ENCODE peak calls at places on chromosomes 7 and 10, in five cellular contexts. N is A549, H is HL-60, C is Panc1, F is K562. R is an unnamed sample.
A peak's percentile ranks its signal among the peaks of the same experiment; 100 is the strongest.

GRCh38 chr7:66265566-66265965 is 60.4 kb downstream of the TPST1 start:
- DNase-seq in N (peak; percentile 55), H (no peak), F (peak; percentile 35), C (no peak), R (no peak)

GRCh38 chr10:124060148-124060720 is 33.2 kb downstream of the CHST15 start:
- DNase-seq in N (no peak), C (no peak), H (no peak), F (no peak), R (no peak)

GRCh38 chr7:19663816-19664531 is 44.9 kb downstream of the POLR1F start:
- DNase-seq in F (no peak), H (no peak), C (no peak), N (peak; percentile 5), R (no peak)

GRCh38 chr7:41508755-41509154 is 194.1 kb downstream of the INHBA start:
- DNase-seq in F (no peak), C (peak; percentile 41), H (no peak), N (no peak), R (no peak)

GRCh38 chr7:142024547-142024946 is 28.9 kb downstream of the MGAM start:
- DNase-seq in N (no peak), C (no peak), F (no peak), H (no peak), R (no peak)

GRCh38 chr7:3267928-3268690 is 32.9 kb upstream of the SDK1 start:
- DNase-seq in C (peak; percentile 95), F (no peak), H (no peak), N (peak; percentile 82), R (no peak)

GRCh38 chr7:114426824-114427223 is 12.2 kb downstream of the FOXP2 start:
- DNase-seq in F (no peak), C (no peak), N (peak; percentile 41), H (no peak), R (no peak)

GRCh38 chr10:132057191-132057681 is 8.5 kb upstream of the JAKMIP3 start:
- DNase-seq in N (no peak), H (no peak), F (no peak), C (no peak), R (no peak)

GRCh38 chr7:139776486-139777303 is 1.1 kb downstream of the HIPK2 start:
- DNase-seq in H (no peak), N (peak; percentile 31), C (no peak), F (peak; percentile 64), R (peak; percentile 39)

GRCh38 chr10:101495324-101495925 is 92.6 kb downstream of the POLL start:
- DNase-seq in H (no peak), F (peak; percentile 28), N (peak; percentile 41), C (peak; percentile 12), R (peak; percentile 36)

GRCh38 chr7:44580945-44581344 is 1.1 kb downstream of the TMED4 start:
- DNase-seq in F (no peak), C (no peak), H (no peak), N (no peak), R (no peak)

GRCh38 chr7:156944876-156945275 is 4.6 kb upstream of the NOM1 start:
- DNase-seq in H (no peak), C (no peak), N (no peak), F (no peak), R (no peak)

GRCh38 chr7:140060788-140061606 is 1.8 kb downstream of the PARP12 start:
- DNase-seq in C (no peak), F (peak; percentile 72), H (no peak), N (no peak), R (no peak)

GRCh38 chr7:132065193-132065972 is 509.0 kb upstream of the PODXL start:
- DNase-seq in C (peak; percentile 88), N (peak; percentile 90), H (no peak), F (no peak), R (no peak)

DNA sequence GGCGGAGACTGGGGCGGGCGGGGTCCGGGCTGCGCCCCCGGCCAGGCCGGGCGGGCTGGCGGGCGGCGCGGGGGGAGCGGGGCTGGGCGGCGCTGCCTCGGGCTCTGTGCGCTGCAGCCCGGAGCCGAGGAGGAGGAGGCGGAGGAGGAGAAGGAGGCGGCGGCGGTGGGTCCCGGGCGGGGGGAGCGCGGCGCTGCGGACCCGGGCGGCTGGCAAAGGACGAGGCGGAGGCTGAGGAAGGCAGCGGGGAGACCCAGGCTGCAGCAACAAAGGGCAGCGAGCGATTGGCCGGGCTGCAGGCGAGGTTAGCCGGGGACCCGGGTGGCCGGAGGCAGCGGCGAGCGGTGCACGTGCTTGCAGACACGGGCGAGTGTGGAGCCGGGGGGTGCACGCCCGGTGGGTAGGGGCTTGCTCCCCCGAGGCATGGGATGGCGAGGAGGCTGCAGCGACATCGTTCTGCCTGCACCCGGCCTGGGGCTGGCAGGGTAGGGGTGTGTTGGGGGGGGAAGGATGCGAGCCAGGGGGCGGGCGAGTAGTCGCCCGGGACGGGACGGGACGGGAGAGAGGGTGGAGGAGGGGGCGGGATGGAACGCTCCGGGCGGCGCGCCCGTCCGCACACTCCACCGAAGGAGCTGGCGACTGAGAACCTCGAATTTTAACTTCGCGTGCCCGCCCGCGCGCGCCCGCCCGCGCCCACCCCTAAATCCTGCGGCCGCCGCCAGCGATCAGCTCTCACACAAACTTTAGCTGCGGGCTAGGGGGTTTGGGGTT is 844 bp upstream of the KAT6B start:
- DNase-seq in C (no peak), H (peak; percentile 15), N (no peak), F (peak; percentile 58), R (no peak)
- TF ChIP-seq REST in C (no peak), H (no peak), N (no peak), F (no peak), R (no peak)

DNA sequence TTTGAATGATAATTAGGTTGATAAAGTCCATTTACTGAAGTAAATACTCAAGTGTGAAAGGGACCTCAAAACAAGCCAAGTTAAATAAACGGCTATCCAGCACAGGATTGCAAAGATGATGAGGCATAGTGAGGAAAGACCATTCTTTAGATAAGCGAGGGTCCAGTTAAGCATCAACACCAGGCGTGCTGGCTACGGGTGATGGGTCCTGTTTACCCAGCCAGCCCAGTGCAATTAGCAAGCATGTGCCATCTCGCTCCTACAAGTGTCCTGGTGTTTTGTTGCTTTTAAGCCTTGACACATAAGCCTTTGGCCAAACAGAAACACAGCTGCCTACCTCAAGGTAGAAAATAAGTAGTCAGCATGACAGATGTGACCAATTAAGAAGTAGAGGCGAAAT is 7.1 kb downstream of the NEBL start:
- DNase-seq in N (no peak), H (no peak), F (no peak), C (no peak), R (no peak)
- TF ChIP-seq REST in N (no peak), H (no peak), F (no peak), C (no peak), R (no peak)

GRCh38 chr10:34092891-34093290 is 722.2 kb downstream of the PARD3 start:
- DNase-seq in C (no peak), F (no peak), N (no peak), H (no peak), R (no peak)
- TF ChIP-seq REST in C (no peak), F (no peak), N (no peak), H (no peak), R (no peak)

DNA sequence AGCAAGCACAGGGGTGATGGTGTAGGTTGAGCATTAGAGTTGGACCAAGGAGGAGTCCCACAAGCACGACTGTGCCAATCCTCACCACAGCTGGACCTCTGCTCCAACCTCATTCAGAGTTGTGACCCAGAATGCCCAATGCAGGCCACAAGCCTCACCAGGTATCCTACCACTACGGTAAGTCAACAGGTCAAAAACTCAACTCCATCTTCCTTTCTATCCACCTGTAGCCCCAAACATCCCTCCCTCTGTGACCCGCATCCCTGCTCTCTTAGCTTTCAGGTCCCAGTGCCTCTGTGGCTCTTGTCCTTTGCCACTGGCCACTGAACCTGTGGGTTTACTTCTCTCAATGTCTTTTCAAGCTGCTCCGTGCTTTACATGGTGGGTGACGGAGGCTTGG is 112.8 kb downstream of the PIP4K2A start:
- DNase-seq in C (no peak), F (no peak), N (no peak), H (no peak), R (no peak)
- TF ChIP-seq REST in C (no peak), F (no peak), N (no peak), H (no peak), R (no peak)

GRCh38 chr7:38102486-38102885 is 75.6 kb upstream of the STARD3NL start:
- DNase-seq in C (no peak), N (no peak), H (no peak), F (no peak), R (no peak)
- TF ChIP-seq REST in C (no peak), N (no peak), H (peak; percentile 69), F (no peak), R (no peak)

DNA sequence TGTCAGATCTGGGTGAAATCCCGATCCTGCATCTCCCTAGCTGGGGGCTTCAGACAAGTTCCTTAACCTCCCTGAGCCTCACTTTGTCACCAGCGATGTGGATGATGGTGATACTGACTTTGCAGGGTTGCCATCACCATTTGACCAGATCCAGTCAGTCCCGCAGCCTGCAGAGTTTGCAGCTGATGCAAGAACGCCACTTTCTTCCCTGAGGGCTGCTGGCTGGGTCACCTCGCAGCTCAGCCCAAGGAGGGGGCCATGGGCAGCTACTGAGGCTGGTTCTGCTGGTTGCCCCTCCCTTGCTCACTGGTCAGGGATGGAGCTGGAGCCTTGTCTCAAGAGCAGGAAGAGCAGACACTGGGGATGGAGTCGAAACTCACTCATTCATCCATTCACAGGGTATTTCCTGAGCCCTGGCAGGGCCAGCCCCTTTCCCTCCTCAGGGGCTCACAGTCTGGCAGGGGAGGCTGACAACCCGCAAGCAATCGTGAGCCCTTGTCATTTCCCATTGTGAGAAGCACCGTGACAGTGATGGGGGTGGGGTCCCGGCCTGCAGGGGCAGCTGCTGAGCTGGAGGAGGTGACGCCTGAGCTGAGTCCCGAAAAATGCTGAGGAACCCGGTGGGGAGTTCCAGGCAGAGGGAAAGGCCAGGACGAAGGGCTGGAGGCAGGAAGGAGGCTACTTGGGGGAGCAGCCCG is 111.1 kb upstream of the TCF7L2 start:
- DNase-seq in F (no peak), N (no peak), H (no peak), C (no peak), R (no peak)
- TF ChIP-seq REST in F (no peak), N (no peak), H (no peak), C (no peak), R (no peak)

DNA sequence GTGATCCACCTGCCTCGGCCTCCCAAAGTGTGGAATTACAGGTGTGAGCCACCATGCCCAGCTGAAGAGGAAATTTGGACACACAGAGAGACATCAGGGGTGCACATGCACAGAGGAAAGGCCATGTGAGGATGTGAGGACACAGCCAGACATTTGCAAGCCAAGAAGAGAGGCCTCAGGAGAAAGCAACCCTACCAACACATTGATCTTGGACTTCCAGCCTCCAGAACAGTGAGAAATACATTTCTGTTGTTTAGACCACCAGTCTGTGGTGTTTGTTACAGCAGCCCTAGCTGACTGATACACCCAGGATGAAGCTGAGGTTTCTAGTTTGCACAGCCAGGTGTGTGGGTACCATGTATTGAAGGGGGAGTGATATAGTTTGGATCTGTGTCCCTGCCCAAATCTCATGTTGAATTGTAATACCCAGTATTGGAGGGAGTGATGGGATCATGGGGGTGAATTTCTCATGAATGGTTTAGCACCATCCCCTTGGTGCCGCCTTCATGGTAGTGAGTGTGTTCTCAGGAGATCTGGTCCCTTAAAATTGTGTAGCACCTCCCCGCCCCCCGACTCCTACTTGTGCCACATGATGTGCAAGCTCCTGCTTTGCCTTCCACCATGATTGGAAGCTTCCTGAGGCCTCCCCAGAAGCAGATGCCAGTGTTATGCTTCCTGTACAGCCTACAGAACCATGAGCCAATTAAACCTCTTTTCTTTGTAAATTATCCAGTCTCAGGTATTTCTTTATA is 64.7 kb upstream of the DUSP5 start:
- DNase-seq in N (no peak), C (no peak), F (no peak), H (no peak), R (no peak)
- TF ChIP-seq REST in N (no peak), C (no peak), F (no peak), H (no peak), R (no peak)